ENCODE peak calls at places on chromosome 4, in four cellular contexts. One of them, this sample, is unnamed. For H3K36me3, the result is how much of the 10 kb centered on the place peaks cover.

GRCh38 chr4:30950737-30951136 is 230.6 kb downstream of the PCDH7 start:
- DNase-seq in psoas muscle: no peak
- DNase-seq in CD8-positive, alpha-beta memory T cell: no peak
- DNase-seq in suprapubic skin: no peak
- DNase-seq in this sample: no peak

GRCh38 chr4:26141916-26142638 is 178.7 kb upstream of the RBPJ start:
- DNase-seq in psoas muscle: peak
- DNase-seq in CD8-positive, alpha-beta memory T cell: no peak
- DNase-seq in suprapubic skin: no peak
- DNase-seq in this sample: no peak

GRCh38 chr4:172736046-172736445 is 432.6 kb upstream of the GALNT7 start:
- DNase-seq in psoas muscle: no peak
- DNase-seq in CD8-positive, alpha-beta memory T cell: no peak
- DNase-seq in suprapubic skin: no peak
- DNase-seq in this sample: no peak

GRCh38 chr4:168480991-168481588 is 798 bp upstream of the DDX60L start:
- DNase-seq in psoas muscle: no peak
- DNase-seq in CD8-positive, alpha-beta memory T cell: peak
- DNase-seq in suprapubic skin: no peak
- DNase-seq in this sample: no peak

GRCh38 chr4:88738714-88739366 is 41.2 kb upstream of the NAP1L5 start:
- DNase-seq in psoas muscle: no peak
- DNase-seq in CD8-positive, alpha-beta memory T cell: no peak
- DNase-seq in suprapubic skin: no peak
- DNase-seq in this sample: no peak

GRCh38 chr4:111537861-111538260 is 607.4 kb upstream of the FAM241A start:
- DNase-seq in psoas muscle: no peak
- DNase-seq in CD8-positive, alpha-beta memory T cell: no peak
- DNase-seq in suprapubic skin: no peak
- DNase-seq in this sample: no peak

GRCh38 chr4:75702919-75703411 is 21.4 kb upstream of the USO1 start:
- DNase-seq in psoas muscle: no peak
- DNase-seq in CD8-positive, alpha-beta memory T cell: no peak
- DNase-seq in suprapubic skin: no peak
- DNase-seq in this sample: no peak

GRCh38 chr4:87853108-87853507 is 20.3 kb downstream of the MEPE start:
- DNase-seq in psoas muscle: no peak
- DNase-seq in CD8-positive, alpha-beta memory T cell: no peak
- DNase-seq in suprapubic skin: no peak
- DNase-seq in this sample: no peak

GRCh38 chr4:25560605-25561004 is 95.0 kb upstream of the SLC34A2 start:
- DNase-seq in psoas muscle: no peak
- DNase-seq in CD8-positive, alpha-beta memory T cell: no peak
- DNase-seq in suprapubic skin: no peak
- DNase-seq in this sample: no peak

GRCh38 chr4:121464854-121465253 is 84.0 kb upstream of the QRFPR start:
- DNase-seq in psoas muscle: no peak
- DNase-seq in CD8-positive, alpha-beta memory T cell: no peak
- DNase-seq in suprapubic skin: no peak
- DNase-seq in this sample: no peak

DNA sequence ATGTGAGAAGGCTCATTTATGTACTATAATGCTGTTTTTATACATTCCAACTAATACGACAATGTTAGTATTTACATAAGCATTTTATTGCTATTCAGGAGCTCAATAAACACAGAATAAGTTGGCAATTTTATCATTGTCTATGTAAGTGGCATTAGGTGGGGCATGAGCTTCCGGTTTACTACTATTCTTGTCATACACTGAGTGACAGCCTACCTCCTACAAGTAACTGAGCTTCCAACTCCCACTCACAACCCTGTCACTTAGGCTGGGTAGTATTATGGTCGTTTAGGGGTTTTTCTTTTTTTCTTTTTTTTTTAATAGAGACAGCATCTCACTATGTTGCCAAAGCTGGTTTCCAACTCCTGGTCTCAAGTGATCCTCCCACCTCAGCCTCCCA is 7.4 kb downstream of the PPID start:
- DNase-seq in psoas muscle: no peak
- DNase-seq in CD8-positive, alpha-beta memory T cell: no peak
- DNase-seq in suprapubic skin: no peak
- DNase-seq in this sample: no peak
- H3K36me3 ChIP-seq in psoas muscle: half or more
- H3K36me3 ChIP-seq in CD8-positive, alpha-beta memory T cell: under half
- H3K36me3 ChIP-seq in suprapubic skin: half or more
- H3K36me3 ChIP-seq in this sample: under half

GRCh38 chr4:10078481-10079233 is 37.9 kb downstream of the WDR1 start:
- DNase-seq in psoas muscle: no peak
- DNase-seq in CD8-positive, alpha-beta memory T cell: no peak
- DNase-seq in suprapubic skin: no peak
- DNase-seq in this sample: no peak
- H3K36me3 ChIP-seq in psoas muscle: half or more
- H3K36me3 ChIP-seq in CD8-positive, alpha-beta memory T cell: half or more
- H3K36me3 ChIP-seq in suprapubic skin: half or more
- H3K36me3 ChIP-seq in this sample: half or more

DNA sequence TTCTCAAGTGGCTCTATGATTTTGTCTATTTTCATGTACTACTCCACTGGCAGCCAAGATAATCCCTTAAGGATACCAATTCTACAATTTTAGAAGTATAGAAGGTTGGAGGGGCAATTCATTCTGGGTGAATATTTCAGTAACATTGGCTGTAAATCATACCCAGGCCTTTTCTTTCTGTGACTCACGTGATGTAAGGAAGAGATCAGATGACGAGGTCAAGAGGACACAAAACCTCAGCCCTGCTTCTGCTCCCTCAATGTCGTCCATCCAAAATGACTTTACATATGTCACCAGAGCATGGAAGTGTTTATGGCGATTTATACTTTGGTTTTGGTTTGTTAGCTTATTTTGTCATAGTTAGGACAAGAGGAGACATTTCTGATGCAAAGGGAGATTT is 70.7 kb upstream of the SLC4A4 start:
- DNase-seq in psoas muscle: no peak
- DNase-seq in CD8-positive, alpha-beta memory T cell: no peak
- DNase-seq in suprapubic skin: no peak
- DNase-seq in this sample: no peak
- H3K36me3 ChIP-seq in psoas muscle: under half
- H3K36me3 ChIP-seq in CD8-positive, alpha-beta memory T cell: under half
- H3K36me3 ChIP-seq in suprapubic skin: under half
- H3K36me3 ChIP-seq in this sample: under half

DNA sequence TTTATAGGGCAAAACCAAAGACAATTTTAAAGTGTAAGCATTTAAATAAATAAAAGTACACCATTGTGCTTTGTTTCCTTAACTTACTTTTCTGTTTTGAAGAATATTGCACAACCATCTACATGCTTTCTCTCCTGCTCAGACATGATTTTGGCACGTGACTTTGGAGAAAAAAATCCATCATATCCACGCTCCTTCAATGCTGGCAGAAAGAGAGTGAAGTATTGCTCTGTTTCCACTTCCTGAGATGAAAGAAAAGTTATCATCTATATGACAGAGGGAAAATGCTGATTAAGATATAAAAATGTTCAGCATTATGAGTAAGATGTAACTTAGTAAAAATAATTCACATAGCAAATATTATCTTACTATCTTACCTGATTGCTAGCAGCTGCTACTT is 77.1 kb downstream of the CNOT6L start:
- DNase-seq in psoas muscle: no peak
- DNase-seq in CD8-positive, alpha-beta memory T cell: no peak
- DNase-seq in suprapubic skin: no peak
- DNase-seq in this sample: no peak
- H3K36me3 ChIP-seq in psoas muscle: under half
- H3K36me3 ChIP-seq in CD8-positive, alpha-beta memory T cell: under half
- H3K36me3 ChIP-seq in suprapubic skin: under half
- H3K36me3 ChIP-seq in this sample: under half

DNA sequence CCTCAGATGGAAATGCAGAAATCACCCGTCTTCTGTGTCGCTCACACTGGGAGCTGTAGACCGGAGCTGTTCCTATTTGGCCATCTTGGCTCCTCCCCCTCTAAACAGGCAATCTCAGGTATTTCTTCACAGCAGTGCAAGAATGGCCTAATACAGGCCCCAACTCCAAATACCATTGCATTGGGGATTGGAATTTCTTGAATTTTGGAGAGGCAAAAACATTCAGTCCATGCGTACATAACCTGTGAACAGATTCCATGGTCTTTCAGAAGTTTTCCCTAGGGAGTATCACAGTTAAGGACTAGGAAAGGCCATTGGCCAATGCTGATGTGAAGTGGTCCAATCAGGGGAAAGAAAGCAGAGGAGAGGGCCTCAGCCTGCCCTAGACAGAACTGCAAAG is 128.2 kb upstream of the NOCT start:
- DNase-seq in psoas muscle: no peak
- DNase-seq in CD8-positive, alpha-beta memory T cell: no peak
- DNase-seq in suprapubic skin: no peak
- DNase-seq in this sample: no peak
- H3K36me3 ChIP-seq in psoas muscle: under half
- H3K36me3 ChIP-seq in CD8-positive, alpha-beta memory T cell: under half
- H3K36me3 ChIP-seq in suprapubic skin: under half
- H3K36me3 ChIP-seq in this sample: under half

GRCh38 chr4:39291686-39292085 is 74.5 kb downstream of the RFC1 start:
- DNase-seq in psoas muscle: no peak
- DNase-seq in CD8-positive, alpha-beta memory T cell: no peak
- DNase-seq in suprapubic skin: no peak
- DNase-seq in this sample: no peak
- H3K36me3 ChIP-seq in psoas muscle: half or more
- H3K36me3 ChIP-seq in CD8-positive, alpha-beta memory T cell: under half
- H3K36me3 ChIP-seq in suprapubic skin: half or more
- H3K36me3 ChIP-seq in this sample: half or more

This sample was measured in esophagus muscularis mucosa.